ENCODE peak calls at places on chromosomes 13 and 19, in four cellular contexts. One of them, this sample, is unnamed.

GRCh38 chr13:100128373-100128772 is 39.5 kb downstream of the PCCA start:
- DNase-seq in WTC11: no peak
- DNase-seq in K562: no peak
- DNase-seq in HepG2: peak; percentile 24
- DNase-seq in this sample: no peak

GRCh38 chr13:110023729-110024645 is 237.6 kb upstream of the IRS2 start:
- DNase-seq in WTC11: no peak
- DNase-seq in HepG2: no peak
- DNase-seq in K562: no peak
- DNase-seq in this sample: no peak

GRCh38 chr13:28357846-28358496 is 137.0 kb downstream of the FLT1 start:
- DNase-seq in HepG2: no peak
- DNase-seq in WTC11: no peak
- DNase-seq in K562: no peak
- DNase-seq in this sample: no peak

GRCh38 chr19:17618919-17619318 is 63.5 kb downstream of the COLGALT1 start:
- DNase-seq in HepG2: no peak
- DNase-seq in WTC11: no peak
- DNase-seq in K562: no peak
- DNase-seq in this sample: no peak

GRCh38 chr19:17830567-17831418 is 9.5 kb upstream of the INSL3 start:
- DNase-seq in K562: peak; percentile 100
- DNase-seq in HepG2: no peak
- DNase-seq in WTC11: peak; percentile 98
- DNase-seq in this sample: no peak

GRCh38 chr19:18577365-18577914 is 5.8 kb downstream of the UBA52 start:
- DNase-seq in K562: no peak
- DNase-seq in WTC11: no peak
- DNase-seq in HepG2: no peak
- DNase-seq in this sample: no peak

GRCh38 chr13:110593430-110594130 is 21.8 kb upstream of the NAXD start:
- DNase-seq in K562: peak; percentile 32
- DNase-seq in HepG2: peak; percentile 65
- DNase-seq in WTC11: no peak
- DNase-seq in this sample: no peak

GRCh38 chr13:47826481-47826880 is 174.6 kb downstream of the SUCLA2 start:
- DNase-seq in HepG2: no peak
- DNase-seq in K562: no peak
- DNase-seq in WTC11: no peak
- DNase-seq in this sample: no peak

GRCh38 chr13:89457977-89458376 is 1786.8 kb downstream of the SLITRK5 start:
- DNase-seq in K562: no peak
- DNase-seq in HepG2: no peak
- DNase-seq in WTC11: no peak
- DNase-seq in this sample: no peak

GRCh38 chr13:27964741-27965323 is 4.3 kb downstream of the CDX2 start:
- DNase-seq in HepG2: no peak
- DNase-seq in K562: no peak
- DNase-seq in WTC11: no peak
- DNase-seq in this sample: no peak

GRCh38 chr19:35742121-35742724 is at the start of gene IGFLR1:
- DNase-seq in HepG2: no peak
- DNase-seq in WTC11: no peak
- DNase-seq in K562: no peak
- DNase-seq in this sample: peak; percentile 64

GRCh38 chr19:27392027-27392632 is 1820.8 kb downstream of the UQCRFS1 start:
- DNase-seq in WTC11: no peak
- DNase-seq in K562: no peak
- DNase-seq in HepG2: no peak
- DNase-seq in this sample: no peak

GRCh38 chr13:33204130-33204927 is 81.2 kb downstream of the STARD13 start:
- DNase-seq in WTC11: no peak
- DNase-seq in K562: no peak
- DNase-seq in HepG2: no peak
- DNase-seq in this sample: peak; percentile 78

GRCh38 chr13:97233499-97233898 is 11.4 kb downstream of the MBNL2 start:
- DNase-seq in K562: no peak
- DNase-seq in HepG2: peak; percentile 73
- DNase-seq in WTC11: no peak
- DNase-seq in this sample: no peak

GRCh38 chr13:49097374-49097773 is 121.7 kb downstream of the FNDC3A start:
- DNase-seq in K562: no peak
- DNase-seq in HepG2: peak; percentile 70
- DNase-seq in WTC11: no peak
- DNase-seq in this sample: no peak

GRCh38 chr13:31756346-31756745 is 17.0 kb downstream of the RXFP2 start:
- DNase-seq in HepG2: no peak
- DNase-seq in WTC11: no peak
- DNase-seq in K562: no peak
- DNase-seq in this sample: no peak

GRCh38 chr13:72141845-72142470 is 275.0 kb upstream of the DACH1 start:
- DNase-seq in WTC11: no peak
- DNase-seq in HepG2: no peak
- DNase-seq in K562: no peak
- DNase-seq in this sample: no peak

GRCh38 chr13:41117859-41118258 is 14.7 kb downstream of the KBTBD6 start:
- DNase-seq in HepG2: no peak
- DNase-seq in K562: no peak
- DNase-seq in WTC11: no peak
- DNase-seq in this sample: no peak

GRCh38 chr13:112457485-112457884 is 81.3 kb downstream of the SPACA7 start:
- DNase-seq in HepG2: no peak
- DNase-seq in WTC11: no peak
- DNase-seq in K562: no peak
- DNase-seq in this sample: no peak

GRCh38 chr13:74773263-74773662 is 639.1 kb upstream of the KLF12 start:
- DNase-seq in K562: no peak
- DNase-seq in HepG2: no peak
- DNase-seq in WTC11: no peak
- DNase-seq in this sample: no peak

GRCh38 chr13:50241479-50241878 is 226.2 kb downstream of the KCNRG start:
- DNase-seq in K562: no peak
- DNase-seq in HepG2: peak; percentile 90
- DNase-seq in WTC11: no peak
- DNase-seq in this sample: no peak

GRCh38 chr13:40477623-40478608 is 188.5 kb downstream of the FOXO1 start:
- DNase-seq in K562: no peak
- DNase-seq in WTC11: no peak
- DNase-seq in HepG2: peak; percentile 75
- DNase-seq in this sample: no peak

GRCh38 chr19:2478756-2479555 is 3.0 kb downstream of the GADD45B start:
- DNase-seq in WTC11: peak; percentile 57
- DNase-seq in HepG2: no peak
- DNase-seq in K562: no peak
- DNase-seq in this sample: no peak

GRCh38 chr13:24148414-24149305 is 11.9 kb upstream of the SPATA13 start:
- DNase-seq in HepG2: peak; percentile 90
- DNase-seq in WTC11: no peak
- DNase-seq in K562: no peak
- DNase-seq in this sample: no peak

GRCh38 chr13:34767778-34768177 is 174.3 kb upstream of the NBEA start:
- DNase-seq in WTC11: no peak
- DNase-seq in HepG2: no peak
- DNase-seq in K562: no peak
- DNase-seq in this sample: no peak

GRCh38 chr13:27449081-27449603 is 1.2 kb downstream of the MTIF3 start:
- DNase-seq in K562: no peak
- DNase-seq in WTC11: no peak
- DNase-seq in HepG2: no peak
- DNase-seq in this sample: no peak

GRCh38 chr19:2575734-2576481 is 100.0 kb downstream of the GADD45B start:
- DNase-seq in K562: no peak
- DNase-seq in WTC11: no peak
- DNase-seq in HepG2: peak; percentile 79
- DNase-seq in this sample: no peak

GRCh38 chr13:19661126-19661525 is 27.7 kb downstream of the MPHOSPH8 start:
- DNase-seq in HepG2: no peak
- DNase-seq in WTC11: no peak
- DNase-seq in K562: no peak
- DNase-seq in this sample: no peak

GRCh38 chr19:38735257-38735686 is 9.0 kb downstream of the CAPN12 start:
- DNase-seq in HepG2: no peak
- DNase-seq in K562: peak; percentile 63
- DNase-seq in WTC11: peak; percentile 70
- DNase-seq in this sample: no peak

GRCh38 chr19:7550987-7551761 is 15.7 kb downstream of the PNPLA6 start:
- DNase-seq in K562: peak; percentile 89
- DNase-seq in HepG2: no peak
- DNase-seq in WTC11: peak; percentile 95
- DNase-seq in this sample: no peak

GRCh38 chr19:2275588-2276428 is 6.2 kb downstream of the PEAK3 start:
- DNase-seq in HepG2: no peak
- DNase-seq in WTC11: no peak
- DNase-seq in K562: no peak
- DNase-seq in this sample: no peak

GRCh38 chr13:67147257-67148218 is 82.6 kb downstream of the PCDH9 start:
- DNase-seq in HepG2: no peak
- DNase-seq in K562: no peak
- DNase-seq in WTC11: no peak
- DNase-seq in this sample: no peak

GRCh38 chr13:64459778-64460177 is 2770.4 kb downstream of the PCDH9 start:
- DNase-seq in K562: no peak
- DNase-seq in WTC11: no peak
- DNase-seq in HepG2: no peak
- DNase-seq in this sample: no peak
- TF ChIP-seq CBFB in K562: no peak
- TF ChIP-seq CBFB in WTC11: no peak
- TF ChIP-seq CBFB in HepG2: no peak
- TF ChIP-seq CBFB in this sample: no peak

GRCh38 chr19:4745986-4746385 is 22.3 kb upstream of the DPP9 start:
- DNase-seq in WTC11: no peak
- DNase-seq in K562: no peak
- DNase-seq in HepG2: no peak
- DNase-seq in this sample: no peak

GRCh38 chr19:4742717-4743646 is 19.3 kb upstream of the DPP9 start:
- DNase-seq in WTC11: peak; percentile 45
- DNase-seq in HepG2: no peak
- DNase-seq in K562: no peak
- DNase-seq in this sample: no peak

GRCh38 chr19:4748589-4748988 is 24.9 kb upstream of the DPP9 start:
- DNase-seq in K562: no peak
- DNase-seq in HepG2: no peak
- DNase-seq in WTC11: no peak
- DNase-seq in this sample: no peak

GRCh38 chr19:4748185-4748584 is 24.5 kb upstream of the DPP9 start:
- DNase-seq in K562: no peak
- DNase-seq in HepG2: no peak
- DNase-seq in WTC11: no peak
- DNase-seq in this sample: no peak

GRCh38 chr19:4744451-4745170 is 21.0 kb upstream of the DPP9 start:
- DNase-seq in HepG2: no peak
- DNase-seq in WTC11: no peak
- DNase-seq in K562: peak; percentile 45
- DNase-seq in this sample: no peak
- TF ChIP-seq CBFB in HepG2: no peak
- TF ChIP-seq CBFB in WTC11: no peak
- TF ChIP-seq CBFB in K562: no peak
- TF ChIP-seq CBFB in this sample: no peak

GRCh38 chr19:19650331-19650730 is 6.9 kb upstream of the GMIP start:
- DNase-seq in K562: no peak
- DNase-seq in HepG2: no peak
- DNase-seq in WTC11: no peak
- DNase-seq in this sample: no peak

GRCh38 chr19:19653597-19654147 is 9.8 kb downstream of the ATP13A1 start:
- DNase-seq in HepG2: no peak
- DNase-seq in K562: no peak
- DNase-seq in WTC11: no peak
- DNase-seq in this sample: no peak

GRCh38 chr19:19654441-19654840 is 9.0 kb downstream of the ATP13A1 start:
- DNase-seq in K562: no peak
- DNase-seq in HepG2: no peak
- DNase-seq in WTC11: no peak
- DNase-seq in this sample: no peak

GRCh38 chr19:19651076-19651475 is 7.6 kb upstream of the GMIP start:
- DNase-seq in K562: no peak
- DNase-seq in WTC11: no peak
- DNase-seq in HepG2: no peak
- DNase-seq in this sample: no peak

GRCh38 chr19:19652482-19653295 is 9.2 kb upstream of the GMIP start:
- DNase-seq in K562: no peak
- DNase-seq in HepG2: no peak
- DNase-seq in WTC11: no peak
- DNase-seq in this sample: no peak
- TF ChIP-seq CBFB in K562: no peak
- TF ChIP-seq CBFB in HepG2: no peak
- TF ChIP-seq CBFB in WTC11: no peak
- TF ChIP-seq CBFB in this sample: no peak

GRCh38 chr13:113597386-113598080 is 13.0 kb downstream of the TFDP1 start:
- DNase-seq in K562: no peak
- DNase-seq in HepG2: no peak
- DNase-seq in WTC11: peak; percentile 8
- DNase-seq in this sample: no peak

GRCh38 chr13:113598081-113598410 is 13.5 kb downstream of the TFDP1 start:
- DNase-seq in HepG2: no peak
- DNase-seq in K562: no peak
- DNase-seq in WTC11: no peak
- DNase-seq in this sample: no peak

GRCh38 chr13:113598481-113598880 is 13.9 kb downstream of the TFDP1 start:
- DNase-seq in HepG2: no peak
- DNase-seq in WTC11: peak; percentile 6
- DNase-seq in K562: no peak
- DNase-seq in this sample: no peak

GRCh38 chr13:113595131-113595530 is 10.6 kb downstream of the TFDP1 start:
- DNase-seq in K562: no peak
- DNase-seq in WTC11: no peak
- DNase-seq in HepG2: no peak
- DNase-seq in this sample: no peak

DNA sequence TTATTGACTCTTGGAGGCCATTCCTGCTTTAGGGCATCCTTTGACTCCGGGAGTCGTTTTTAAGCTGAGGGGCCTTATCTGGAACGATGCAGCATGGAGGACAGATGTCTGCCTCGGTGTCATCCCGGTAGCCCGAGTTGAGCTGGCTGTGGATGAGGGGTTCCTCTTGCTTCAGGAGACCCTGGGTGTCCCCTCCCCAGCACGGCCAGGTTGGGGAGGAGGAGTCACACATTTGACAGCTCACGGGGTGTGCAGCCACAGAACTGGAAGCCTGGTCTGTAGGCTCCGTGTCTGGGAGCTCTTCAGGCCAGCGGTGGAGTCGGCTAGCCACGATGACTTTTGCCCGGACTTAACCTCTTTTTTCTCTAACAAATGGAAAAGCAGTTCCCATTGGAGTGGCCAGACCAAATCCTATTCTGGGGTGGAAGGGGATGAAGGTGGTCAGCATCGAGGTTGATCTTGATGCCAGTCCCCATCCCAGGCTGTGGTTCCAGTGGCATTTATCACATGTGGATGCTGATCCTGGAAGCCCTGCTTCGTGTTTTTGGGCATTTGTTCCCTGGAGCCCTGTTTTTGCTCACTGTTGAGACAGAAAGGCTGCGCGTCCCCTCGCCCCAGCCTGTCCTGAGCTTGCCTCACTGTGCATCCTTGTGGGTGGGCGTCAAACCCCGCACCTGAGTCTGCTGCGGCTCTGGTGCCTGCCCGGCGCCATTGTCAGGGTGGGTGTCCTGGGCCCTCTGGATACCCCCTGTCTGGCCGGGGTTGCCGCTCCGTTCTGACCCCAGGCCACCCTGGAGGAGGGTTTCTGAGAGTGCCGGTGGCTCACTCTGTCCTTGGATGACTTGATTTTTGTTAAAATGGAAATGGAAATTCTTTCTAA is 12.0 kb downstream of the TFDP1 start:
- DNase-seq in WTC11: peak; percentile 7
- DNase-seq in HepG2: no peak
- DNase-seq in K562: no peak
- DNase-seq in this sample: no peak
- TF ChIP-seq CBFB in WTC11: no peak
- TF ChIP-seq CBFB in HepG2: no peak
- TF ChIP-seq CBFB in K562: no peak
- TF ChIP-seq CBFB in this sample: no peak